ENCODE peak calls at places on chromosome 15, in six cellular contexts. Y is kidney; E is sciatic nerve; I is GM06990; U is activated CD4-positive, alpha-beta T cell treated with anti-CD3 and anti-CD28 coated beads for 24 hours; J is iris pigment epithelial cell. X is an unnamed sample.

GRCh38 chr15:25863067-25863967 is at the start of gene ATP10A:
- DNase-seq in J (peak), Y (no peak), U (no peak), E (no peak), I (no peak), X (peak)

GRCh38 chr15:85164841-85165466 is 183.3 kb downstream of the PDE8A start:
- DNase-seq in I (no peak), U (no peak), E (no peak), Y (no peak), J (no peak), X (no peak)

GRCh38 chr15:61172325-61172724 is 56.8 kb downstream of the RORA start:
- DNase-seq in E (no peak), U (no peak), Y (no peak), I (no peak), J (no peak), X (no peak)

GRCh38 chr15:68339481-68339880 is 61.9 kb downstream of the FEM1B start:
- DNase-seq in E (no peak), J (no peak), Y (no peak), I (no peak), U (no peak), X (no peak)

GRCh38 chr15:74345051-74345450 is 22.4 kb downstream of the CYP11A1 start:
- DNase-seq in I (no peak), E (no peak), Y (peak), U (no peak), J (peak), X (no peak)

GRCh38 chr15:35321926-35322325 is 224.0 kb downstream of the DPH6 start:
- DNase-seq in E (no peak), J (no peak), I (no peak), Y (no peak), U (no peak), X (no peak)

GRCh38 chr15:66151809-66152208 is 101.7 kb downstream of the MEGF11 start:
- DNase-seq in Y (no peak), U (no peak), E (no peak), I (no peak), J (no peak), X (no peak)

GRCh38 chr15:42490743-42491539 is at the start of gene ZNF106:
- DNase-seq in Y (peak), J (peak), I (peak), U (peak), E (peak), X (peak)

GRCh38 chr15:76161153-76162049 is 101.6 kb downstream of the TMEM266 start:
- DNase-seq in E (no peak), Y (peak), U (no peak), I (no peak), J (no peak), X (no peak)

GRCh38 chr15:63434567-63435219 is 53.0 kb upstream of the CA12 start:
- DNase-seq in I (no peak), Y (no peak), E (no peak), J (no peak), U (no peak), X (no peak)

GRCh38 chr15:101429191-101429590 is 60.3 kb downstream of the PCSK6 start:
- DNase-seq in I (no peak), E (no peak), J (no peak), Y (no peak), U (no peak), X (no peak)

GRCh38 chr15:45664451-45664850 is 29.6 kb downstream of the SQOR start:
- DNase-seq in J (peak), Y (no peak), U (no peak), E (no peak), I (no peak), X (no peak)

GRCh38 chr15:88664151-88664778 is 25.4 kb downstream of the ISG20 start:
- DNase-seq in I (no peak), Y (no peak), U (no peak), E (peak), J (no peak), X (no peak)

GRCh38 chr15:41161736-41162135 is 45.7 kb upstream of the INO80 start:
- DNase-seq in Y (no peak), J (no peak), U (no peak), E (no peak), I (no peak), X (no peak)

GRCh38 chr15:90327313-90327712 is 24.8 kb upstream of the ZNF774 start:
- DNase-seq in I (no peak), J (peak), E (no peak), Y (no peak), U (no peak), X (no peak)

GRCh38 chr15:56053046-56053400 is 59.6 kb upstream of the NEDD4 start:
- DNase-seq in Y (no peak), U (no peak), E (no peak), I (no peak), J (no peak), X (no peak)

GRCh38 chr15:40069178-40070165 is 30.5 kb upstream of the SRP14 start:
- DNase-seq in U (no peak), I (peak), J (no peak), Y (peak), E (peak), X (peak)

GRCh38 chr15:45790325-45790943 is 155.6 kb downstream of the SQOR start:
- DNase-seq in U (no peak), I (no peak), J (peak), Y (no peak), E (no peak), X (peak)

GRCh38 chr15:55742498-55742926 is 440 bp downstream of the PRTG start:
- DNase-seq in I (peak), E (peak), Y (peak), J (peak), U (no peak), X (peak)

GRCh38 chr15:91790826-91791225 is 62.7 kb upstream of the SLCO3A1 start:
- DNase-seq in E (no peak), Y (no peak), U (no peak), I (no peak), J (peak), X (peak)

GRCh38 chr15:31292391-31293020 is 34.1 kb upstream of the KLF13 start:
- DNase-seq in J (no peak), Y (peak), E (peak), U (no peak), I (no peak), X (no peak)

GRCh38 chr15:50321680-50322079 is 33.3 kb downstream of the GABPB1 start:
- DNase-seq in E (no peak), Y (no peak), I (no peak), J (no peak), U (no peak), X (no peak)

GRCh38 chr15:75921732-75922703 is 18.3 kb downstream of the FBXO22 start:
- DNase-seq in U (no peak), E (peak), I (no peak), J (peak), Y (no peak), X (peak)

GRCh38 chr15:87944051-87944450 is 312.5 kb downstream of the NTRK3 start:
- DNase-seq in E (no peak), U (no peak), Y (no peak), J (no peak), I (no peak), X (no peak)

GRCh38 chr15:95929232-95929846 is 401.2 kb upstream of the NR2F2 start:
- DNase-seq in J (peak), I (peak), E (no peak), U (no peak), Y (no peak), X (no peak)

GRCh38 chr15:60605879-60606304 is 127.0 kb upstream of the ICE2 start:
- DNase-seq in Y (no peak), I (no peak), E (no peak), U (no peak), J (peak), X (no peak)

GRCh38 chr15:85615930-85616329 is 178.8 kb downstream of the KLHL25 start:
- DNase-seq in U (no peak), I (no peak), J (peak), E (no peak), Y (no peak), X (peak)

GRCh38 chr15:30033211-30033610 is 49.5 kb upstream of the GOLGA8J start:
- DNase-seq in U (no peak), Y (no peak), J (no peak), I (no peak), E (no peak), X (no peak)

GRCh38 chr15:98804057-98804380 is 155.7 kb downstream of the IGF1R start:
- DNase-seq in E (no peak), J (peak), Y (no peak), I (no peak), U (no peak), X (peak)

GRCh38 chr15:81480645-81481053 is 106.6 kb upstream of the TMC3 start:
- DNase-seq in U (peak), I (peak), Y (no peak), E (no peak), J (peak), X (peak)

GRCh38 chr15:82810061-82810862 is 834 bp downstream of the WHAMM start:
- DNase-seq in I (peak), J (peak), Y (peak), U (no peak), E (no peak), X (peak)

GRCh38 chr15:93126496-93127083 is 37.6 kb upstream of the RGMA start:
- DNase-seq in U (no peak), I (no peak), Y (no peak), E (peak), J (no peak), X (no peak)

GRCh38 chr15:39574416-39574815 is 6.5 kb upstream of the THBS1 start:
- DNase-seq in J (no peak), I (no peak), Y (no peak), E (no peak), U (no peak), X (no peak)

GRCh38 chr15:70726753-70727152 is 36.6 kb downstream of the UACA start:
- DNase-seq in J (peak), Y (no peak), E (no peak), I (no peak), U (no peak), X (peak)

GRCh38 chr15:77538793-77539487 is 93.8 kb downstream of the LINGO1 start:
- DNase-seq in U (no peak), J (no peak), E (no peak), I (no peak), Y (no peak), X (no peak)

GRCh38 chr15:87209891-87210649 is 1046.5 kb downstream of the NTRK3 start:
- DNase-seq in E (no peak), Y (no peak), U (no peak), J (no peak), I (no peak), X (no peak)

X was measured in ACHN.